ENCODE peak calls at places on chromosome 20, in four cellular contexts. H, K, L and G are unnamed samples. For H3K9me3, the result is how much of the 10 kb centered on the place peaks cover.

GRCh38 chr20:50991076-50991475 is 31.8 kb downstream of the KCNG1 start:
- DNase-seq in H (no peak), K (no peak), L (no peak), G (no peak)

GRCh38 chr20:13875265-13875811 is 90.5 kb downstream of the NDUFAF5 start:
- DNase-seq in H (no peak), K (no peak), L (no peak), G (no peak)

GRCh38 chr20:46828471-46828870 is 66.2 kb upstream of the EYA2 start:
- DNase-seq in H (no peak), K (no peak), L (peak), G (no peak)

GRCh38 chr20:64145458-64146300 is 18.6 kb upstream of the MYT1 start:
- DNase-seq in H (no peak), K (no peak), L (no peak), G (no peak)

GRCh38 chr20:33658929-33659328 is 3.2 kb upstream of the C20orf144 start:
- DNase-seq in H (no peak), K (no peak), L (no peak), G (no peak)

GRCh38 chr20:1757606-1758507 is 100.3 kb upstream of the SIRPG start:
- DNase-seq in H (no peak), K (no peak), L (no peak), G (no peak)

GRCh38 chr20:33789109-33789857 is 21.9 kb upstream of the CHMP4B start:
- DNase-seq in H (no peak), K (peak), L (peak), G (no peak)

GRCh38 chr20:64104667-64105451 is 2.5 kb downstream of the NPBWR2 start:
- DNase-seq in H (peak), K (no peak), L (no peak), G (no peak)

GRCh38 chr20:58907481-58908137 is 55.1 kb downstream of the GNAS start:
- DNase-seq in H (peak), K (peak), L (peak), G (peak)

GRCh38 chr20:51434556-51435256 is 107.8 kb downstream of the NFATC2 start:
- DNase-seq in H (no peak), K (no peak), L (peak), G (no peak)

GRCh38 chr20:23125159-23125558 is 39.0 kb upstream of the CD93 start:
- DNase-seq in H (no peak), K (no peak), L (no peak), G (no peak)

GRCh38 chr20:63461364-63461763 is 11.1 kb downstream of the KCNQ2 start:
- DNase-seq in H (no peak), K (peak), L (no peak), G (no peak)

GRCh38 chr20:17225891-17226409 is 890 bp upstream of the PCSK2 start:
- DNase-seq in H (peak), K (peak), L (no peak), G (no peak)

GRCh38 chr20:35821807-35822242 is 50.0 kb downstream of the PHF20 start:
- DNase-seq in H (no peak), K (no peak), L (peak), G (no peak)

GRCh38 chr20:38217791-38218565 is 42.6 kb downstream of the KIAA1755 start:
- DNase-seq in H (no peak), K (peak), L (peak), G (no peak)

GRCh38 chr20:10558635-10559187 is 115.1 kb downstream of the JAG1 start:
- DNase-seq in H (no peak), K (peak), L (peak), G (no peak)

GRCh38 chr20:49276201-49276894 is 1.5 kb downstream of the ZNFX1 start:
- DNase-seq in H (peak), K (no peak), L (peak), G (no peak)

GRCh38 chr20:34709044-34709835 is 5.1 kb downstream of the TP53INP2 start:
- DNase-seq in H (peak), K (peak), L (peak), G (peak)

GRCh38 chr20:58787211-58788067 is 63.3 kb downstream of the GNAS-AS1 start:
- DNase-seq in H (no peak), K (no peak), L (peak), G (no peak)

GRCh38 chr20:44904377-44904776 is 5.5 kb upstream of the PABPC1L start:
- DNase-seq in H (no peak), K (no peak), L (no peak), G (no peak)

GRCh38 chr20:460707-461106 is 1.6 kb downstream of the TBC1D20 start:
- DNase-seq in H (peak), K (no peak), L (peak), G (no peak)

GRCh38 chr20:15220778-15221565 is 883.6 kb upstream of the FLRT3 start:
- DNase-seq in H (no peak), K (no peak), L (no peak), G (no peak)

GRCh38 chr20:64057628-64058498 is 5.1 kb upstream of the TCEA2 start:
- DNase-seq in H (peak), K (peak), L (peak), G (no peak)

GRCh38 chr20:34473262-34473883 is 42.8 kb upstream of the DYNLRB1 start:
- DNase-seq in H (peak), K (peak), L (peak), G (no peak)

GRCh38 chr20:9036593-9036992 is 32.3 kb upstream of the PLCB4 start:
- DNase-seq in H (no peak), K (no peak), L (no peak), G (no peak)

GRCh38 chr20:63520939-63521601 is 505 bp downstream of the PPDPF start:
- DNase-seq in H (peak), K (peak), L (peak), G (no peak)

GRCh38 chr20:32959351-32960221 is 44.6 kb downstream of the SUN5 start:
- DNase-seq in H (no peak), K (no peak), L (no peak), G (peak)

GRCh38 chr20:2817891-2818595 is 1.9 kb downstream of the TMEM239 start:
- DNase-seq in H (peak), K (no peak), L (peak), G (no peak)

GRCh38 chr20:931401-931800 is 15.3 kb upstream of the ANGPT4 start:
- DNase-seq in H (no peak), K (peak), L (no peak), G (no peak)

GRCh38 chr20:47360489-47361267 is 4.2 kb upstream of the ZMYND8 start:
- DNase-seq in H (peak), K (peak), L (peak), G (peak)

GRCh38 chr20:43241057-43241702 is 51.5 kb upstream of the PTPRT start:
- DNase-seq in H (no peak), K (no peak), L (no peak), G (no peak)

GRCh38 chr20:12371955-12372354 is 454.3 kb downstream of the BTBD3 start:
- DNase-seq in H (no peak), K (no peak), L (no peak), G (no peak)

GRCh38 chr20:36312724-36313441 is 6.7 kb downstream of the DLGAP4 start:
- DNase-seq in H (peak), K (no peak), L (no peak), G (no peak)

GRCh38 chr20:31488171-31488570 is 13.1 kb downstream of the REM1 start:
- DNase-seq in H (no peak), K (no peak), L (no peak), G (no peak)

GRCh38 chr20:31489152-31489551 is 14.1 kb downstream of the REM1 start:
- DNase-seq in H (no peak), K (no peak), L (no peak), G (no peak)

GRCh38 chr20:31485450-31486339 is 10.6 kb downstream of the REM1 start:
- DNase-seq in H (peak), K (no peak), L (peak), G (no peak)

DNA sequence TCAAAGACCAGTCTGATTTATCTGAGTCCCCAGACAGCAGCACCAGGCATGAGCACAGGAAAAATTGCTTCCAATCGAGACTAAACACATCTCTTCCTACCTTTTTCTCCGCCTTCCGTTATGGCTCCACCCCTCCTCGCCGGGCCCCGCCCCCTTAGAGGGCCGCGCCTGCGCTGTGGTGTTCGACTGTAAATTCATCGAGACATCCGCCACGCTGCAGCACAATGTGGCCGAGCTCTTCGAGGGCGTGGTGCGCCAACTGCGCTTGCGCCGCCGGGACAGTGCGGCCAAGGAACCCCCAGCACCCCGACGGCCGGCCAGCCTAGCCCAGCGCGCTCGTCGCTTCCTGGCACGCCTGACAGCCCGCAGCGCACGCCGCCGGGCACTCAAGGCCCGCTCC is 8.9 kb downstream of the REM1 start:
- DNase-seq in H (peak), K (no peak), L (no peak), G (no peak)
- H3K9me3 ChIP-seq in H (under half), K (under half), L (under half), G (under half)

DNA sequence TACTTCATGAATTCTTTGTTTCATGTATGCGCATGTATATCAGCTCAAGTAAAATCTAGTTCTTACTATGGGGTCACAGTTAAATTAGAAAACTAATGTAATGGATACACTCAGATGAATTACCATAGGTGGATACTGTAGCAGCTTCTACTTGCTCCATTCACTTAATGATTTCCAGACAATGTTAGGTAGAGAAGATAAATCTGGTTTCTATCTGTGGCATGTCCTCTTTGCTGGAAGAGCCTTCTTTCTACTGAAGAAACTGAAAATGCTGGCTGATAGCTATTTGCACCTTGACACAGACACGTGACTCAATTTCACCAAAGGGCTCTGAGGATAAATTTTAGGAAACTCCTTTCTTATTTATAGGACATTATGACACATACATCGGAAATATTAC is 49.5 kb downstream of the BCAS1 start:
- DNase-seq in H (no peak), K (no peak), L (no peak), G (no peak)
- TF ChIP-seq CTCF in H (no peak), K (no peak), L (no peak), G (no peak)

GRCh38 chr20:57535297-57535696 is 10.4 kb upstream of the CTCFL start:
- DNase-seq in H (no peak), K (no peak), L (no peak), G (no peak)
- H3K9me3 ChIP-seq in H (under half), K (under half), L (under half), G (under half)

GRCh38 chr20:62352402-62353288 is 14.5 kb downstream of the LAMA5 start:
- DNase-seq in H (peak), K (no peak), L (no peak), G (no peak)
- TF ChIP-seq CTCF in H (no peak), K (no peak), L (no peak), G (peak)

GRCh38 chr20:60172306-60172984 is 214.2 kb downstream of the CDH26 start:
- DNase-seq in H (no peak), K (no peak), L (peak), G (peak)
- H3K9me3 ChIP-seq in H (under half), K (under half), L (under half), G (under half)